ENCODE peak calls at places on chromosomes 1 and 21, in nine cellular contexts. One of them, this sample, is unnamed.

GRCh38 chr1:214331827-214332423 is 51.0 kb downstream of the SMYD2 start:
- DNase-seq in CD8-positive, alpha-beta T cell: peak; percentile 42
- DNase-seq in CD4-positive, CD25-positive, alpha-beta regulatory T cell: peak; percentile 47
- DNase-seq in IMR-90: peak; percentile 32
- DNase-seq in sigmoid colon: no peak
- DNase-seq in heart left ventricle: no peak
- DNase-seq in lung: no peak
- DNase-seq in stomach: no peak
- DNase-seq in GM23248: peak; percentile 65
- DNase-seq in this sample: peak; percentile 48

GRCh38 chr1:35532497-35533226 is 24.5 kb downstream of the KIAA0319L start:
- DNase-seq in CD8-positive, alpha-beta T cell: no peak
- DNase-seq in heart left ventricle: no peak
- DNase-seq in sigmoid colon: no peak
- DNase-seq in lung: no peak
- DNase-seq in CD4-positive, CD25-positive, alpha-beta regulatory T cell: no peak
- DNase-seq in stomach: no peak
- DNase-seq in IMR-90: no peak
- DNase-seq in GM23248: peak; percentile 35
- DNase-seq in this sample: no peak

GRCh38 chr1:232244426-232244825 is 385.5 kb downstream of the SIPA1L2 start:
- DNase-seq in CD8-positive, alpha-beta T cell: no peak
- DNase-seq in stomach: no peak
- DNase-seq in CD4-positive, CD25-positive, alpha-beta regulatory T cell: no peak
- DNase-seq in GM23248: no peak
- DNase-seq in heart left ventricle: no peak
- DNase-seq in sigmoid colon: no peak
- DNase-seq in IMR-90: no peak
- DNase-seq in lung: no peak
- DNase-seq in this sample: no peak

GRCh38 chr21:36700961-36701911 is 2.3 kb downstream of the SIM2 start:
- DNase-seq in stomach: no peak
- DNase-seq in IMR-90: no peak
- DNase-seq in CD4-positive, CD25-positive, alpha-beta regulatory T cell: no peak
- DNase-seq in lung: no peak
- DNase-seq in CD8-positive, alpha-beta T cell: no peak
- DNase-seq in heart left ventricle: peak; percentile 24
- DNase-seq in GM23248: no peak
- DNase-seq in sigmoid colon: no peak
- DNase-seq in this sample: no peak

GRCh38 chr1:109228167-109228566 is 14.4 kb downstream of the SARS1 start:
- DNase-seq in GM23248: no peak
- DNase-seq in sigmoid colon: no peak
- DNase-seq in CD4-positive, CD25-positive, alpha-beta regulatory T cell: no peak
- DNase-seq in stomach: no peak
- DNase-seq in lung: no peak
- DNase-seq in IMR-90: peak; percentile 89
- DNase-seq in CD8-positive, alpha-beta T cell: no peak
- DNase-seq in heart left ventricle: no peak
- DNase-seq in this sample: no peak

GRCh38 chr1:231523816-231524215 is 4.7 kb upstream of the TSNAX start:
- DNase-seq in stomach: no peak
- DNase-seq in GM23248: no peak
- DNase-seq in heart left ventricle: no peak
- DNase-seq in CD8-positive, alpha-beta T cell: no peak
- DNase-seq in IMR-90: peak; percentile 10
- DNase-seq in sigmoid colon: no peak
- DNase-seq in CD4-positive, CD25-positive, alpha-beta regulatory T cell: no peak
- DNase-seq in lung: no peak
- DNase-seq in this sample: no peak

GRCh38 chr1:29355375-29355774 is 119.1 kb downstream of the PTPRU start:
- DNase-seq in stomach: no peak
- DNase-seq in lung: no peak
- DNase-seq in CD8-positive, alpha-beta T cell: no peak
- DNase-seq in heart left ventricle: no peak
- DNase-seq in GM23248: no peak
- DNase-seq in sigmoid colon: no peak
- DNase-seq in IMR-90: no peak
- DNase-seq in CD4-positive, CD25-positive, alpha-beta regulatory T cell: no peak
- DNase-seq in this sample: no peak

GRCh38 chr1:203402609-203403337 is 51.9 kb upstream of the FMOD start:
- DNase-seq in sigmoid colon: peak; percentile 72
- DNase-seq in IMR-90: peak; percentile 98
- DNase-seq in CD8-positive, alpha-beta T cell: no peak
- DNase-seq in GM23248: peak; percentile 92
- DNase-seq in heart left ventricle: no peak
- DNase-seq in CD4-positive, CD25-positive, alpha-beta regulatory T cell: no peak
- DNase-seq in lung: no peak
- DNase-seq in stomach: no peak
- DNase-seq in this sample: no peak

GRCh38 chr1:212979340-212980122 is 29.2 kb downstream of the VASH2 start:
- DNase-seq in CD4-positive, CD25-positive, alpha-beta regulatory T cell: peak; percentile 46
- DNase-seq in sigmoid colon: no peak
- DNase-seq in heart left ventricle: no peak
- DNase-seq in lung: no peak
- DNase-seq in IMR-90: no peak
- DNase-seq in GM23248: no peak
- DNase-seq in stomach: no peak
- DNase-seq in CD8-positive, alpha-beta T cell: no peak
- DNase-seq in this sample: peak; percentile 31

GRCh38 chr1:143698016-143698415 is 273.8 kb downstream of the FAM72C start:
- DNase-seq in heart left ventricle: no peak
- DNase-seq in IMR-90: no peak
- DNase-seq in stomach: peak; percentile 36
- DNase-seq in lung: peak; percentile 46
- DNase-seq in GM23248: peak; percentile 5
- DNase-seq in CD4-positive, CD25-positive, alpha-beta regulatory T cell: no peak
- DNase-seq in CD8-positive, alpha-beta T cell: no peak
- DNase-seq in sigmoid colon: no peak
- DNase-seq in this sample: no peak

GRCh38 chr1:197341626-197342025 is 73.6 kb downstream of the CRB1 start:
- DNase-seq in CD4-positive, CD25-positive, alpha-beta regulatory T cell: no peak
- DNase-seq in lung: no peak
- DNase-seq in CD8-positive, alpha-beta T cell: no peak
- DNase-seq in GM23248: no peak
- DNase-seq in heart left ventricle: no peak
- DNase-seq in sigmoid colon: no peak
- DNase-seq in stomach: no peak
- DNase-seq in IMR-90: no peak
- DNase-seq in this sample: no peak

GRCh38 chr1:150561830-150562367 is 12.7 kb downstream of the ADAMTSL4 start:
- DNase-seq in stomach: peak; percentile 95
- DNase-seq in CD8-positive, alpha-beta T cell: peak; percentile 89
- DNase-seq in heart left ventricle: peak; percentile 98
- DNase-seq in lung: peak; percentile 95
- DNase-seq in GM23248: peak; percentile 96
- DNase-seq in IMR-90: peak; percentile 91
- DNase-seq in CD4-positive, CD25-positive, alpha-beta regulatory T cell: peak; percentile 78
- DNase-seq in sigmoid colon: peak; percentile 98
- DNase-seq in this sample: peak; percentile 89

GRCh38 chr1:201310251-201310985 is 27.1 kb downstream of the PKP1 start:
- DNase-seq in CD4-positive, CD25-positive, alpha-beta regulatory T cell: no peak
- DNase-seq in stomach: no peak
- DNase-seq in lung: no peak
- DNase-seq in heart left ventricle: no peak
- DNase-seq in CD8-positive, alpha-beta T cell: no peak
- DNase-seq in GM23248: no peak
- DNase-seq in sigmoid colon: no peak
- DNase-seq in IMR-90: no peak
- DNase-seq in this sample: no peak

GRCh38 chr1:227942021-227942715 is 5.6 kb downstream of the WNT9A start:
- DNase-seq in stomach: peak; percentile 23
- DNase-seq in sigmoid colon: peak; percentile 68
- DNase-seq in lung: no peak
- DNase-seq in IMR-90: no peak
- DNase-seq in GM23248: no peak
- DNase-seq in CD8-positive, alpha-beta T cell: no peak
- DNase-seq in heart left ventricle: no peak
- DNase-seq in CD4-positive, CD25-positive, alpha-beta regulatory T cell: no peak
- DNase-seq in this sample: no peak

GRCh38 chr1:247070645-247071044 is 8.0 kb downstream of the ZNF670 start:
- DNase-seq in IMR-90: no peak
- DNase-seq in GM23248: no peak
- DNase-seq in lung: no peak
- DNase-seq in sigmoid colon: no peak
- DNase-seq in CD4-positive, CD25-positive, alpha-beta regulatory T cell: no peak
- DNase-seq in CD8-positive, alpha-beta T cell: no peak
- DNase-seq in heart left ventricle: no peak
- DNase-seq in stomach: no peak
- DNase-seq in this sample: no peak

GRCh38 chr1:239511865-239512264 is 125.5 kb downstream of the CHRM3 start:
- DNase-seq in GM23248: no peak
- DNase-seq in IMR-90: no peak
- DNase-seq in stomach: no peak
- DNase-seq in CD8-positive, alpha-beta T cell: no peak
- DNase-seq in CD4-positive, CD25-positive, alpha-beta regulatory T cell: no peak
- DNase-seq in heart left ventricle: no peak
- DNase-seq in lung: no peak
- DNase-seq in sigmoid colon: no peak
- DNase-seq in this sample: no peak

GRCh38 chr1:35603941-35604340 is 30.8 kb downstream of the TFAP2E start:
- DNase-seq in CD4-positive, CD25-positive, alpha-beta regulatory T cell: no peak
- DNase-seq in heart left ventricle: no peak
- DNase-seq in stomach: no peak
- DNase-seq in IMR-90: no peak
- DNase-seq in lung: no peak
- DNase-seq in sigmoid colon: no peak
- DNase-seq in CD8-positive, alpha-beta T cell: no peak
- DNase-seq in GM23248: no peak
- DNase-seq in this sample: no peak

GRCh38 chr1:90414201-90414600 is 302.9 kb downstream of the BARHL2 start:
- DNase-seq in IMR-90: no peak
- DNase-seq in CD4-positive, CD25-positive, alpha-beta regulatory T cell: no peak
- DNase-seq in sigmoid colon: no peak
- DNase-seq in CD8-positive, alpha-beta T cell: no peak
- DNase-seq in GM23248: no peak
- DNase-seq in lung: no peak
- DNase-seq in stomach: no peak
- DNase-seq in heart left ventricle: no peak
- DNase-seq in this sample: no peak

DNA sequence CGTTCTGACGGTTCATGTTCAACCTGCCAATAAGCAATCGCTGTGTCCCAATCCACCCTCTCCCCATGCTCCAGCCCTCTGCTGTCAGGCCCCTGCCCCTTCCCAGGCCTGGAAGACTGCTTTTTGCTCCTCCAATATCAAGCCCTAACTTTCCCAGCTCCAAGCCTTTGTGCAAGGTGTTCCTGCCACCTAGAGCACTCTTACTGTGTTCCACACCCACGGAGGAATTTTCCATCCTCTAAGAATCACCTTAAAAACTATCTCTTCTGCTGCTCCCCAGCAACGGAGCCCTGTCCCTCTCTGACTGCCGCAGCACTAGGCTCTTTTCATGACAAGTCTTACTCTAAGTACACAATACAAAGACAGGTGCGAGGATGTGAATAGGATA is 657.9 kb downstream of the AJAP1 start:
- DNase-seq in stomach: no peak
- DNase-seq in sigmoid colon: no peak
- DNase-seq in lung: no peak
- DNase-seq in CD4-positive, CD25-positive, alpha-beta regulatory T cell: no peak
- DNase-seq in heart left ventricle: no peak
- DNase-seq in CD8-positive, alpha-beta T cell: no peak
- DNase-seq in GM23248: no peak
- DNase-seq in IMR-90: no peak
- DNase-seq in this sample: no peak
- H3K27ac ChIP-seq in stomach: no peak overlapping the region
- H3K27ac ChIP-seq in sigmoid colon: no peak overlapping the region
- H3K27ac ChIP-seq in lung: no peak overlapping the region
- H3K27ac ChIP-seq in CD4-positive, CD25-positive, alpha-beta regulatory T cell: no peak overlapping the region
- H3K27ac ChIP-seq in heart left ventricle: no peak overlapping the region
- H3K27ac ChIP-seq in CD8-positive, alpha-beta T cell: no peak overlapping the region
- H3K27ac ChIP-seq in GM23248: no peak overlapping the region
- H3K27ac ChIP-seq in IMR-90: no peak overlapping the region
- H3K27ac ChIP-seq in this sample: no peak overlapping the region

DNA sequence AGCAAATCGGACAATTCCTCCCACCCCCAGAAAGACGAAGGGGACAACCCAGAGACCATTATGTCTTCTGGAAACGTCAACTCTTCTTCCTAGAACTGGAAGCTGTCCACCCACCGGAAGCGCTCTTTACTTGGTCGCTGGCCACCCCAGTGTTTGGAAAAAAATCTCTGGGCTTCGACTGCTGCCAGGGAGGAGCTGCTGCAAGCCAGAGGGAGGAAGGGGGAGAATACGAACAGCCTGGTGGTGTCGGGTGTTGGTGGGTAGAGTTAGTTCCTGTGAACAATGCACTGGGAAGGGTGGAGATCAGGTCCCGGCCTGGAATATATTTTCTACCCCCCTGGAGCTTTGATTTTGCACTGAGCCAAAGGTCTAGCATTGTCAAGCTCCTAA is 3.2 kb downstream of the S1PR1 start:
- DNase-seq in CD8-positive, alpha-beta T cell: no peak
- DNase-seq in CD4-positive, CD25-positive, alpha-beta regulatory T cell: no peak
- DNase-seq in heart left ventricle: peak; percentile 73
- DNase-seq in lung: peak; percentile 33
- DNase-seq in stomach: no peak
- DNase-seq in sigmoid colon: peak; percentile 54
- DNase-seq in IMR-90: no peak
- DNase-seq in GM23248: no peak
- DNase-seq in this sample: no peak
- H3K4me1 ChIP-seq in CD8-positive, alpha-beta T cell: peaks cover 60% of the 10 kb centered on the region
- H3K4me1 ChIP-seq in CD4-positive, CD25-positive, alpha-beta regulatory T cell: peaks cover 59% of the 10 kb centered on the region
- H3K4me1 ChIP-seq in heart left ventricle: peaks cover 36% of the 10 kb centered on the region
- H3K4me1 ChIP-seq in lung: no peaks in the 10 kb centered on the region
- H3K4me1 ChIP-seq in stomach: peaks cover 33% of the 10 kb centered on the region
- H3K4me1 ChIP-seq in sigmoid colon: peaks cover 24% of the 10 kb centered on the region
- H3K4me1 ChIP-seq in IMR-90: no peaks in the 10 kb centered on the region
- H3K4me1 ChIP-seq in GM23248: peaks cover 6% of the 10 kb centered on the region
- H3K4me1 ChIP-seq in this sample: peaks cover 30% of the 10 kb centered on the region

GRCh38 chr1:3192359-3192758 is 123.4 kb downstream of the PRDM16 start:
- DNase-seq in stomach: peak; percentile 49
- DNase-seq in lung: no peak
- DNase-seq in GM23248: no peak
- DNase-seq in CD8-positive, alpha-beta T cell: no peak
- DNase-seq in IMR-90: no peak
- DNase-seq in sigmoid colon: no peak
- DNase-seq in CD4-positive, CD25-positive, alpha-beta regulatory T cell: no peak
- DNase-seq in heart left ventricle: no peak
- DNase-seq in this sample: no peak
- H3K27ac ChIP-seq in stomach: no peak overlapping the region
- H3K27ac ChIP-seq in lung: no peak overlapping the region
- H3K27ac ChIP-seq in GM23248: no peak overlapping the region
- H3K27ac ChIP-seq in CD8-positive, alpha-beta T cell: no peak overlapping the region
- H3K27ac ChIP-seq in IMR-90: no peak overlapping the region
- H3K27ac ChIP-seq in sigmoid colon: no peak overlapping the region
- H3K27ac ChIP-seq in CD4-positive, CD25-positive, alpha-beta regulatory T cell: no peak overlapping the region
- H3K27ac ChIP-seq in heart left ventricle: no peak overlapping the region
- H3K27ac ChIP-seq in this sample: no peak overlapping the region

DNA sequence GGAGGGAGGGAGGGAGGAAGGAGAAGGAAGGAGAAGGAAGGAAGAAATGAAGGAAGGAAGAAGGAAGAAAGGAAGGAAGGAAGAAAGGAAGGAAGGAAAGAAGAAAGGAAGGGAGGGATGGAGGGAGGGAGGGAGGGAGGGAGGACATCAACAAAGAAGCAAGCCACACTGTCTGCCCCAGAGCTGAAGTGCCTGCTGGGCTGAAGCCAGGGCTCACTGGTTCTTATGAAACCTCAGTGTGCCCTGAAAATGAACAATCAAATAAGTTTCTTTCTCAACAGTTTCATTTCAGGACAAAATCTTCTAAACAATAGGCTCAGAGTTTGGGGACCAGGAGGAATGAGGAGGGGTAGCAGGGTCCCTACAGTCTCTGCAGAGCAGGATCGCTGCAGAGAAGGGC is 21.1 kb downstream of the ARHGEF19 start:
- DNase-seq in CD4-positive, CD25-positive, alpha-beta regulatory T cell: no peak
- DNase-seq in sigmoid colon: no peak
- DNase-seq in stomach: no peak
- DNase-seq in heart left ventricle: no peak
- DNase-seq in lung: no peak
- DNase-seq in GM23248: no peak
- DNase-seq in CD8-positive, alpha-beta T cell: no peak
- DNase-seq in IMR-90: no peak
- DNase-seq in this sample: no peak
- H3K4me1 ChIP-seq in CD4-positive, CD25-positive, alpha-beta regulatory T cell: peaks cover 7% of the 10 kb centered on the region
- H3K4me1 ChIP-seq in sigmoid colon: peaks cover 4% of the 10 kb centered on the region
- H3K4me1 ChIP-seq in stomach: peaks cover 7% of the 10 kb centered on the region
- H3K4me1 ChIP-seq in heart left ventricle: peaks cover 12% of the 10 kb centered on the region
- H3K4me1 ChIP-seq in lung: no peaks in the 10 kb centered on the region
- H3K4me1 ChIP-seq in GM23248: peaks cover 15% of the 10 kb centered on the region
- H3K4me1 ChIP-seq in CD8-positive, alpha-beta T cell: peaks cover 5% of the 10 kb centered on the region
- H3K4me1 ChIP-seq in IMR-90: peaks cover 4% of the 10 kb centered on the region
- H3K4me1 ChIP-seq in this sample: peaks cover 4% of the 10 kb centered on the region

This sample was measured in naive thymus-derived CD4-positive, alpha-beta T cell.